ENCODE peak calls at places on chromosomes 3 and 15, in five cellular contexts. T, Z, X, Y and V are unnamed samples.

GRCh38 chr3:43892535-43892934 is 201.8 kb downstream of the ABHD5 start:
- DNase-seq in T (no peak), Z (no peak), X (peak; percentile 71), Y (no peak), V (no peak)

GRCh38 chr3:190498293-190498692 is 15.6 kb upstream of the IL1RAP start:
- DNase-seq in T (no peak), Z (no peak), X (no peak), Y (no peak), V (no peak)

GRCh38 chr3:38165722-38166387 is 518 bp downstream of the OXSR1 start:
- DNase-seq in T (no peak), Z (no peak), X (peak; percentile 54), Y (peak; percentile 51), V (no peak)

GRCh38 chr15:90264649-90265048 is 823 bp upstream of the NGRN start:
- DNase-seq in T (no peak), Z (peak; percentile 22), X (no peak), Y (no peak), V (no peak)

GRCh38 chr3:27626596-27627118 is 95.5 kb downstream of the EOMES start:
- DNase-seq in T (no peak), Z (no peak), X (no peak), Y (no peak), V (no peak)

GRCh38 chr3:178736300-178736699 is 200.1 kb downstream of the KCNMB2 start:
- DNase-seq in T (no peak), Z (no peak), X (no peak), Y (no peak), V (no peak)

GRCh38 chr3:151909720-151910405 is 36.4 kb downstream of the SUCNR1 start:
- DNase-seq in T (no peak), Z (no peak), X (no peak), Y (no peak), V (no peak)

GRCh38 chr15:67937153-67937761 is 97.4 kb upstream of the RNU6-1 start:
- DNase-seq in T (no peak), Z (no peak), X (no peak), Y (no peak), V (no peak)

GRCh38 chr3:192422998-192423349 is 304.4 kb downstream of the FGF12 start:
- DNase-seq in T (no peak), Z (no peak), X (no peak), Y (no peak), V (no peak)

GRCh38 chr3:141294848-141295247 is 63.2 kb downstream of the PXYLP1 start:
- DNase-seq in T (no peak), Z (no peak), X (no peak), Y (no peak), V (no peak)

GRCh38 chr15:89799925-89800500 is 14.6 kb downstream of the ANPEP start:
- DNase-seq in T (no peak), Z (no peak), X (no peak), Y (no peak), V (no peak)

GRCh38 chr3:31170932-31171670 is 276.6 kb upstream of the GADL1 start:
- DNase-seq in T (no peak), Z (no peak), X (no peak), Y (no peak), V (no peak)

GRCh38 chr15:66995257-66995656 is 70.1 kb upstream of the SMAD3 start:
- DNase-seq in T (no peak), Z (no peak), X (no peak), Y (no peak), V (no peak)

GRCh38 chr3:144763878-144764454 is 792.3 kb downstream of the DIPK2A start:
- DNase-seq in T (no peak), Z (no peak), X (no peak), Y (no peak), V (no peak)

GRCh38 chr15:50003786-50004334 is 115.2 kb downstream of the ATP8B4 start:
- DNase-seq in T (peak; percentile 4), Z (peak; percentile 34), X (peak; percentile 63), Y (peak; percentile 30), V (peak; percentile 58)

GRCh38 chr3:63151893-63152292 is 126.2 kb upstream of the SYNPR start:
- DNase-seq in T (no peak), Z (no peak), X (no peak), Y (no peak), V (no peak)

GRCh38 chr3:20215636-20216035 is 29.6 kb upstream of the SGO1 start:
- DNase-seq in T (no peak), Z (no peak), X (no peak), Y (no peak), V (no peak)

GRCh38 chr3:119829431-119829830 is 47.5 kb downstream of the NR1I2 start:
- DNase-seq in T (no peak), Z (no peak), X (no peak), Y (no peak), V (no peak)